ENCODE peak calls at places on chromosomes 12 and 14, in six cellular contexts. One of them, this sample, is unnamed.

GRCh38 chr14:65574611-65575010 is 162.1 kb downstream of the FUT8 start:
- DNase-seq in HL-60: no peak
- DNase-seq in caudate nucleus: no peak
- DNase-seq in body of pancreas: no peak
- DNase-seq in HCT116: no peak
- DNase-seq in effector memory CD4-positive, alpha-beta T cell: no peak
- DNase-seq in this sample: no peak

GRCh38 chr14:64598404-64598803 is 48.6 kb downstream of the PPP1R36 start:
- DNase-seq in HL-60: no peak
- DNase-seq in caudate nucleus: no peak
- DNase-seq in body of pancreas: no peak
- DNase-seq in HCT116: no peak
- DNase-seq in effector memory CD4-positive, alpha-beta T cell: no peak
- DNase-seq in this sample: no peak

GRCh38 chr12:24991209-24992049 is 42.5 kb upstream of the BCAT1 start:
- DNase-seq in HL-60: no peak
- DNase-seq in caudate nucleus: no peak
- DNase-seq in body of pancreas: peak
- DNase-seq in HCT116: peak
- DNase-seq in effector memory CD4-positive, alpha-beta T cell: peak
- DNase-seq in this sample: no peak

GRCh38 chr14:65032319-65032718 is 45.6 kb downstream of the FNTB start:
- DNase-seq in HL-60: no peak
- DNase-seq in caudate nucleus: no peak
- DNase-seq in body of pancreas: peak
- DNase-seq in HCT116: no peak
- DNase-seq in effector memory CD4-positive, alpha-beta T cell: no peak
- DNase-seq in this sample: no peak

GRCh38 chr12:88951860-88952483 is 371.7 kb upstream of the KITLG start:
- DNase-seq in HL-60: no peak
- DNase-seq in caudate nucleus: no peak
- DNase-seq in body of pancreas: no peak
- DNase-seq in HCT116: no peak
- DNase-seq in effector memory CD4-positive, alpha-beta T cell: no peak
- DNase-seq in this sample: no peak

GRCh38 chr14:24851406-24851805 is 198.5 kb downstream of the STXBP6 start:
- DNase-seq in HL-60: no peak
- DNase-seq in caudate nucleus: no peak
- DNase-seq in body of pancreas: no peak
- DNase-seq in HCT116: no peak
- DNase-seq in effector memory CD4-positive, alpha-beta T cell: no peak
- DNase-seq in this sample: no peak

GRCh38 chr14:69315302-69315701 is 55.3 kb downstream of the GALNT16 start:
- DNase-seq in HL-60: no peak
- DNase-seq in caudate nucleus: no peak
- DNase-seq in body of pancreas: no peak
- DNase-seq in HCT116: no peak
- DNase-seq in effector memory CD4-positive, alpha-beta T cell: no peak
- DNase-seq in this sample: no peak

GRCh38 chr14:91149462-91149861 is 35.6 kb downstream of the DGLUCY start:
- DNase-seq in HL-60: no peak
- DNase-seq in caudate nucleus: no peak
- DNase-seq in body of pancreas: peak
- DNase-seq in HCT116: no peak
- DNase-seq in effector memory CD4-positive, alpha-beta T cell: no peak
- DNase-seq in this sample: peak

GRCh38 chr12:14560904-14561574 is 6.6 kb downstream of the PLBD1 start:
- DNase-seq in HL-60: no peak
- DNase-seq in caudate nucleus: no peak
- DNase-seq in body of pancreas: peak
- DNase-seq in HCT116: no peak
- DNase-seq in effector memory CD4-positive, alpha-beta T cell: no peak
- DNase-seq in this sample: no peak

GRCh38 chr12:2179953-2180736 is 127.4 kb downstream of the CACNA1C start:
- DNase-seq in HL-60: no peak
- DNase-seq in caudate nucleus: no peak
- DNase-seq in body of pancreas: peak
- DNase-seq in HCT116: peak
- DNase-seq in effector memory CD4-positive, alpha-beta T cell: no peak
- DNase-seq in this sample: peak

GRCh38 chr14:92108345-92109254 is 2.2 kb upstream of the ATXN3 start:
- DNase-seq in HL-60: no peak
- DNase-seq in caudate nucleus: no peak
- DNase-seq in body of pancreas: no peak
- DNase-seq in HCT116: no peak
- DNase-seq in effector memory CD4-positive, alpha-beta T cell: no peak
- DNase-seq in this sample: no peak

GRCh38 chr12:132079190-132079589 is 64.9 kb downstream of the DDX51 start:
- DNase-seq in HL-60: no peak
- DNase-seq in caudate nucleus: no peak
- DNase-seq in body of pancreas: no peak
- DNase-seq in HCT116: no peak
- DNase-seq in effector memory CD4-positive, alpha-beta T cell: no peak
- DNase-seq in this sample: no peak

GRCh38 chr12:132079695-132080094 is 64.4 kb downstream of the DDX51 start:
- DNase-seq in HL-60: no peak
- DNase-seq in caudate nucleus: no peak
- DNase-seq in body of pancreas: no peak
- DNase-seq in HCT116: no peak
- DNase-seq in effector memory CD4-positive, alpha-beta T cell: no peak
- DNase-seq in this sample: no peak

GRCh38 chr12:132075714-132076553 is 68.2 kb downstream of the DDX51 start:
- DNase-seq in HL-60: no peak
- DNase-seq in caudate nucleus: no peak
- DNase-seq in body of pancreas: no peak
- DNase-seq in HCT116: no peak
- DNase-seq in effector memory CD4-positive, alpha-beta T cell: no peak
- DNase-seq in this sample: no peak

GRCh38 chr12:132077322-132078100 is 66.6 kb downstream of the DDX51 start:
- DNase-seq in HL-60: no peak
- DNase-seq in caudate nucleus: no peak
- DNase-seq in body of pancreas: no peak
- DNase-seq in HCT116: no peak
- DNase-seq in effector memory CD4-positive, alpha-beta T cell: no peak
- DNase-seq in this sample: no peak

GRCh38 chr12:132078190-132078589 is 65.9 kb downstream of the DDX51 start:
- DNase-seq in HL-60: no peak
- DNase-seq in caudate nucleus: no peak
- DNase-seq in body of pancreas: no peak
- DNase-seq in HCT116: no peak
- DNase-seq in effector memory CD4-positive, alpha-beta T cell: no peak
- DNase-seq in this sample: no peak
- H3K27ac ChIP-seq in HL-60: no peak
- H3K27ac ChIP-seq in caudate nucleus: no peak
- H3K27ac ChIP-seq in body of pancreas: no peak
- H3K27ac ChIP-seq in HCT116: no peak
- H3K27ac ChIP-seq in effector memory CD4-positive, alpha-beta T cell: no peak
- H3K27ac ChIP-seq in this sample: no peak

DNA sequence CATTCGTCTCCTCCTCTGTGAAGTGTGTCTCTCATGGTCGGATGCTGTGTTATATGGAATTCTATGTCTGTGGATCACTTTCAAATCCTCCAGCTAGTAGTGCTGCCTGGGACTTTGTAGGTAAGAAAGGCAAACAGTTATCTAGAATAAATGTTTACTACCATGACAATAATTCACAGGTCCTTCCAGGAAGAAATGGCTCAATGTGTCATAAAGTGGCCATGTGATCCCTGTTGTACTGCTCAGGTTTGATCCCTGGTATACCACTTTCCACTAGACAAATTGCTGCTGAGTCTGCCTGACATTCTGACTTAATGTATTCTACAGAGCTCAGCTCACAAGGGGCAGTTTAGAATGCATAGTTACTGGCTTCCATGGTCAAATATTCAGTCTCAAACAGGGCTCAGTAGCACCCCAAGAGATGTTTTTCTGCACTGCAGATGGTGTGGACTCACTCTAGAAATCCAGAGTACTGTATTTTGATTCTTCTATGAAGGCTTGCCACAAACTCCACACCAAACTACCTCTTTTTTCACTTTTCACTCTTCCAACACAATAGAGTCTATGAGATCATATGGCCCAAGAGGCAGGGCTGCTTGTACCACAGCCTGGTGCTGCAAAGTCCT is 21.8 kb downstream of the TSHR start:
- DNase-seq in HL-60: no peak
- DNase-seq in caudate nucleus: no peak
- DNase-seq in body of pancreas: no peak
- DNase-seq in HCT116: no peak
- DNase-seq in effector memory CD4-positive, alpha-beta T cell: no peak
- DNase-seq in this sample: no peak
- H3K27ac ChIP-seq in HL-60: no peak
- H3K27ac ChIP-seq in caudate nucleus: no peak
- H3K27ac ChIP-seq in body of pancreas: no peak
- H3K27ac ChIP-seq in HCT116: no peak
- H3K27ac ChIP-seq in effector memory CD4-positive, alpha-beta T cell: no peak
- H3K27ac ChIP-seq in this sample: peak

GRCh38 chr12:93080452-93080851 is 151.4 kb upstream of the EEA1 start:
- DNase-seq in HL-60: no peak
- DNase-seq in caudate nucleus: no peak
- DNase-seq in body of pancreas: no peak
- DNase-seq in HCT116: no peak
- DNase-seq in effector memory CD4-positive, alpha-beta T cell: no peak
- DNase-seq in this sample: no peak
- H3K27ac ChIP-seq in HL-60: no peak
- H3K27ac ChIP-seq in caudate nucleus: no peak
- H3K27ac ChIP-seq in body of pancreas: no peak
- H3K27ac ChIP-seq in HCT116: no peak
- H3K27ac ChIP-seq in effector memory CD4-positive, alpha-beta T cell: no peak
- H3K27ac ChIP-seq in this sample: no peak

GRCh38 chr12:55933158-55933798 is 2.3 kb downstream of the DGKA start:
- DNase-seq in HL-60: no peak
- DNase-seq in caudate nucleus: no peak
- DNase-seq in body of pancreas: no peak
- DNase-seq in HCT116: peak
- DNase-seq in effector memory CD4-positive, alpha-beta T cell: no peak
- DNase-seq in this sample: no peak
- H3K27ac ChIP-seq in HL-60: peak
- H3K27ac ChIP-seq in caudate nucleus: no peak
- H3K27ac ChIP-seq in body of pancreas: no peak
- H3K27ac ChIP-seq in HCT116: peak
- H3K27ac ChIP-seq in effector memory CD4-positive, alpha-beta T cell: peak
- H3K27ac ChIP-seq in this sample: no peak

DNA sequence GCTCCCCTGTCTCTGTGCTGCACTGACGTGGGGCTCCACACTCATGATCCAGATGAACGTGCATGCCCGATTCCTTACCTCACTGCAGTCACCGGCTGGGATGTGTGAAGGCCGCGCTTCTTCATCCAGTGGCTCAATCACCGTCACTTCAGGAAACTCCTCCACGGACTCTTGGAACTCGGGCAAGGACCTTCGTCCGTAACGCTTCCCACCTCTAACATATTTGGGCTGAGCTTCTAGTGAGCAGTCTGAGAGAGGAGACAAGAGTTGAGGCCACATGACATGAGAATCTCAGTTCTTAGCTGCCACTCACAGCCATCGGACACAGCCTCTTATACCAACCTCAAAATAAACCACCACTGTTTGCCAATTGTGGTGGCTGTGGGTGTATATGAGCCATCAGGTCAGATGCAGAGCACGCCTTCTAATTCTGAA is 38.3 kb downstream of the NIN start:
- DNase-seq in HL-60: no peak
- DNase-seq in caudate nucleus: no peak
- DNase-seq in body of pancreas: no peak
- DNase-seq in HCT116: no peak
- DNase-seq in effector memory CD4-positive, alpha-beta T cell: no peak
- DNase-seq in this sample: no peak
- H3K27ac ChIP-seq in HL-60: no peak
- H3K27ac ChIP-seq in caudate nucleus: peak
- H3K27ac ChIP-seq in body of pancreas: no peak
- H3K27ac ChIP-seq in HCT116: no peak
- H3K27ac ChIP-seq in effector memory CD4-positive, alpha-beta T cell: peak
- H3K27ac ChIP-seq in this sample: no peak

GRCh38 chr12:121805800-121806555 is 2.2 kb downstream of the SETD1B start:
- DNase-seq in HL-60: no peak
- DNase-seq in caudate nucleus: no peak
- DNase-seq in body of pancreas: no peak
- DNase-seq in HCT116: no peak
- DNase-seq in effector memory CD4-positive, alpha-beta T cell: no peak
- DNase-seq in this sample: no peak

GRCh38 chr12:121805171-121805687 is 1.4 kb downstream of the SETD1B start:
- DNase-seq in HL-60: no peak
- DNase-seq in caudate nucleus: no peak
- DNase-seq in body of pancreas: no peak
- DNase-seq in HCT116: no peak
- DNase-seq in effector memory CD4-positive, alpha-beta T cell: no peak
- DNase-seq in this sample: no peak

GRCh38 chr12:121808623-121809022 is 4.8 kb downstream of the SETD1B start:
- DNase-seq in HL-60: no peak
- DNase-seq in caudate nucleus: no peak
- DNase-seq in body of pancreas: no peak
- DNase-seq in HCT116: no peak
- DNase-seq in effector memory CD4-positive, alpha-beta T cell: no peak
- DNase-seq in this sample: no peak

GRCh38 chr12:121807656-121808347 is 4.0 kb downstream of the SETD1B start:
- DNase-seq in HL-60: no peak
- DNase-seq in caudate nucleus: no peak
- DNase-seq in body of pancreas: no peak
- DNase-seq in HCT116: no peak
- DNase-seq in effector memory CD4-positive, alpha-beta T cell: no peak
- DNase-seq in this sample: no peak

DNA sequence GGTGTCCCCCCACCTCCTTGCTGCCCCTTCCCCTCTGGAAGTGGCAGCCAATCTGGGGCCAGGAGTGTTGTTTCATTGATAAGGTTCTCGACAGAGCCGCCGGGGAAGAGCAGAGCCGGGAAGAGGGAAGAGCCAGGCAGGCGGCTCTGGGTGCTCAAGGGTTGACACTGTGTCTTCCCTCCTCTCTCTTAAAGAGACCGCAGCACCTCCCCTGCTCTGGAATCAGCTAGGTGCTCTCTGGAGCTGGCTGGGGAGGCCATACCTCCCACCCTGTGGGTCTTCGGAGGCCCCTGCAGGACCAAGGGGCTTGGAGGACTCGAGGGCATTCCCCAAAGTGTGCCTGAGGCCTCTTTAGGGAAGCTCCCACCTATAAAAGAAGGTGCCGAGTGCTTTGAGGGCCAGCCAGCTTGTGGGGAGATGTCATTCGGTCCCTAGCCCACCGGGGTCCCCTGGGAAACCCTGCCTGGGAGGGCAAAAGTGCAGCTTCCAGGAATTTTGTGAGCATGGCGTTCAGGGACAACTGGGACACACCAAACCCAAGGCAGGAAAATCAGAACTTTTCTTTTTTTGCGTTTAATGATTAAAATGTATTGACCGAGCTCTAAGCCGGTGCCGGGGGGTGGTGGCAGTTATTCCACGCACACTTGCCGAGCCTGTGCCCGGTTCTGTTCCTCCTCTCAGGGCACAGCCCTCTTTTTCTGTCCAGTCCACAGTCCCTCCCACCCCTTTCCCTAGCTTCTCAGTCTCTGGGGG is 2.9 kb downstream of the SETD1B start:
- DNase-seq in HL-60: no peak
- DNase-seq in caudate nucleus: peak
- DNase-seq in body of pancreas: no peak
- DNase-seq in HCT116: no peak
- DNase-seq in effector memory CD4-positive, alpha-beta T cell: no peak
- DNase-seq in this sample: no peak
- H3K27ac ChIP-seq in HL-60: peak
- H3K27ac ChIP-seq in caudate nucleus: no peak
- H3K27ac ChIP-seq in body of pancreas: peak
- H3K27ac ChIP-seq in HCT116: peak
- H3K27ac ChIP-seq in effector memory CD4-positive, alpha-beta T cell: peak
- H3K27ac ChIP-seq in this sample: peak

GRCh38 chr12:42767326-42767954 is 177.9 kb upstream of the PRICKLE1 start:
- DNase-seq in HL-60: no peak
- DNase-seq in caudate nucleus: no peak
- DNase-seq in body of pancreas: no peak
- DNase-seq in HCT116: no peak
- DNase-seq in effector memory CD4-positive, alpha-beta T cell: no peak
- DNase-seq in this sample: no peak
- H3K27ac ChIP-seq in HL-60: no peak
- H3K27ac ChIP-seq in caudate nucleus: no peak
- H3K27ac ChIP-seq in body of pancreas: peak
- H3K27ac ChIP-seq in HCT116: no peak
- H3K27ac ChIP-seq in effector memory CD4-positive, alpha-beta T cell: no peak
- H3K27ac ChIP-seq in this sample: no peak

This sample was measured in thyroid gland.